ENCODE peak calls at places on chromosomes 16 and 17, in ten cellular contexts. J is hepatic stellate cell; X is amniotic epithelial cell; U is germinal center; T is cardiac muscle cell; P is activated CD8-positive, alpha-beta T cell treated with anti-CD3 and anti-CD28 coated beads, Interleukin-2, amount 10 ng/mL, durations not matched to agents 7 days and 5 days; A is body of pancreas; F is naive thymus-derived CD8-positive, alpha-beta T cell; Q is neural crest cell; E is activated CD4-positive, alpha-beta memory T cell treated with anti-CD3 and anti-CD28 coated beads for 36 hours. I is an unnamed sample.

GRCh38 chr16:87963400-87963799 is 12.2 kb downstream of the BANP start:
- DNase-seq in J (peak; percentile 37), X (peak; percentile 62), U (no peak), T (no peak), P (peak; percentile 76), A (no peak), F (no peak), Q (no peak), E (peak; percentile 89), I (no peak)

GRCh38 chr17:7587420-7587786 is 2.5 kb downstream of the SOX15 start:
- DNase-seq in J (peak; percentile 94), X (peak; percentile 94), U (no peak), T (no peak), P (no peak), A (no peak), F (no peak), Q (no peak), E (no peak), I (no peak)

GRCh38 chr16:10202650-10203049 is 20.4 kb upstream of the GRIN2A start:
- DNase-seq in J (no peak), X (no peak), U (no peak), T (no peak), P (no peak), A (no peak), F (no peak), Q (no peak), E (no peak), I (no peak)

GRCh38 chr16:68668266-68668665 is 23.2 kb downstream of the CDH3 start:
- DNase-seq in J (no peak), X (no peak), U (no peak), T (no peak), P (peak; percentile 36), A (no peak), F (no peak), Q (no peak), E (peak; percentile 65), I (peak; percentile 53)

GRCh38 chr17:39872700-39873099 is 4.7 kb downstream of the ZPBP2 start:
- DNase-seq in J (peak; percentile 19), X (peak; percentile 46), U (peak; percentile 17), T (no peak), P (no peak), A (no peak), F (peak; percentile 32), Q (no peak), E (no peak), I (no peak)

GRCh38 chr16:56514845-56515244 is 5.0 kb downstream of the BBS2 start:
- DNase-seq in J (no peak), X (peak; percentile 47), U (no peak), T (no peak), P (no peak), A (no peak), F (no peak), Q (no peak), E (no peak), I (no peak)

GRCh38 chr17:71975331-71975801 is 145.5 kb upstream of the SOX9 start:
- DNase-seq in J (peak; percentile 49), X (peak; percentile 13), U (no peak), T (no peak), P (no peak), A (peak; percentile 13), F (no peak), Q (no peak), E (no peak), I (no peak)

GRCh38 chr17:77440571-77440981 is 299.8 kb downstream of the SEC14L1 start:
- DNase-seq in J (no peak), X (no peak), U (peak; percentile 69), T (no peak), P (no peak), A (no peak), F (no peak), Q (no peak), E (peak; percentile 73), I (no peak)

GRCh38 chr17:29615492-29616299 is 7.0 kb downstream of the CORO6 start:
- DNase-seq in J (peak; percentile 89), X (peak; percentile 83), U (peak; percentile 93), T (peak; percentile 89), P (peak; percentile 89), A (peak; percentile 83), F (peak; percentile 85), Q (peak; percentile 69), E (peak; percentile 89), I (peak; percentile 96)

GRCh38 chr17:28395968-28396367 is 10.0 kb downstream of the SLC46A1 start:
- DNase-seq in J (no peak), X (no peak), U (no peak), T (no peak), P (no peak), A (no peak), F (no peak), Q (no peak), E (no peak), I (no peak)

GRCh38 chr16:82767198-82767597 is 140.4 kb downstream of the CDH13 start:
- DNase-seq in J (no peak), X (no peak), U (no peak), T (no peak), P (no peak), A (no peak), F (no peak), Q (no peak), E (no peak), I (no peak)

GRCh38 chr17:55540414-55541091 is 29.3 kb upstream of the SMIM36 start:
- DNase-seq in J (no peak), X (peak; percentile 32), U (no peak), T (no peak), P (no peak), A (no peak), F (no peak), Q (no peak), E (no peak), I (no peak)

GRCh38 chr17:80374732-80375118 is 40.2 kb upstream of the ENDOV start:
- DNase-seq in J (no peak), X (no peak), U (no peak), T (no peak), P (no peak), A (no peak), F (no peak), Q (no peak), E (no peak), I (no peak)

GRCh38 chr17:78394209-78394608 is 15.8 kb downstream of the PGS1 start:
- DNase-seq in J (no peak), X (no peak), U (no peak), T (no peak), P (no peak), A (no peak), F (no peak), Q (no peak), E (no peak), I (no peak)

GRCh38 chr16:71367243-71367976 is 8.9 kb downstream of the CALB2 start:
- DNase-seq in J (peak; percentile 64), X (peak; percentile 53), U (peak; percentile 46), T (peak; percentile 76), P (peak; percentile 61), A (peak; percentile 47), F (no peak), Q (peak; percentile 70), E (peak; percentile 59), I (peak; percentile 65)

GRCh38 chr16:68492501-68493411 is 44.4 kb upstream of the SMPD3 start:
- DNase-seq in J (no peak), X (peak; percentile 51), U (no peak), T (no peak), P (no peak), A (peak; percentile 81), F (no peak), Q (no peak), E (no peak), I (no peak)